ENCODE peak calls at places on chromosome 11, in five cellular contexts. D, G, E, F and O are unnamed samples.

GRCh38 chr11:59463176-59463575 is 6.4 kb downstream of the OR4D6 start:
- ATAC-seq in F (no peak), D (no peak), G (no peak), E (peak; percentile 38), O (peak; percentile 81)

GRCh38 chr11:43738600-43739409 is 58.3 kb downstream of the HSD17B12 start:
- ATAC-seq in G (no peak), F (no peak), D (peak; percentile 88), E (peak; percentile 92), O (no peak)

GRCh38 chr11:128917144-128917684 is 25.5 kb downstream of the TP53AIP1 start:
- ATAC-seq in D (no peak), E (no peak), G (no peak), F (no peak), O (no peak)

GRCh38 chr11:7688238-7688826 is 15.0 kb upstream of the CYB5R2 start:
- ATAC-seq in G (no peak), F (peak; percentile 63), E (peak; percentile 66), D (no peak), O (no peak)

GRCh38 chr11:111982019-111982464 is 43.2 kb upstream of the DLAT start:
- ATAC-seq in G (peak; percentile 72), E (peak; percentile 95), F (peak; percentile 73), D (peak; percentile 92), O (no peak)

GRCh38 chr11:12687740-12688139 is 13.5 kb downstream of the TEAD1 start:
- ATAC-seq in E (peak; percentile 58), D (no peak), F (no peak), G (no peak), O (no peak)

GRCh38 chr11:48096588-48097525 is 116.5 kb downstream of the PTPRJ start:
- ATAC-seq in G (peak; percentile 26), D (no peak), F (peak; percentile 42), E (no peak), O (no peak)

GRCh38 chr11:61756452-61757212 is 4.2 kb downstream of the MYRF start:
- ATAC-seq in F (no peak), G (peak; percentile 65), D (no peak), E (peak; percentile 4), O (no peak)

GRCh38 chr11:40513281-40513680 is 946.2 kb downstream of the LRRC4C start:
- ATAC-seq in F (peak; percentile 17), D (no peak), E (no peak), G (peak; percentile 24), O (no peak)

GRCh38 chr11:94297967-94298576 is 6.3 kb upstream of the IZUMO1R start:
- ATAC-seq in F (no peak), G (no peak), D (no peak), E (peak; percentile 87), O (no peak)

GRCh38 chr11:130022799-130023198 is 20.2 kb upstream of the PRDM10 start:
- ATAC-seq in F (peak; percentile 62), E (peak; percentile 39), G (no peak), D (no peak), O (no peak)

GRCh38 chr11:69533296-69534165 is 52.1 kb downstream of the LINC01488 start:
- ATAC-seq in E (no peak), D (no peak), F (peak; percentile 9), G (no peak), O (no peak)

GRCh38 chr11:123063396-123064267 is 1.7 kb upstream of the HSPA8 start:
- ATAC-seq in F (no peak), E (peak; percentile 16), G (no peak), D (peak; percentile 59), O (no peak)

GRCh38 chr11:126494831-126495230 is 139.3 kb downstream of the ST3GAL4 start:
- ATAC-seq in E (no peak), F (no peak), G (no peak), D (no peak), O (no peak)

GRCh38 chr11:9596926-9597325 is 23.5 kb downstream of the WEE1 start:
- ATAC-seq in F (no peak), D (no peak), G (no peak), E (no peak), O (no peak)

GRCh38 chr11:35427158-35427557 is 7.8 kb upstream of the SLC1A2 start:
- ATAC-seq in D (no peak), E (no peak), F (no peak), G (no peak), O (no peak)

GRCh38 chr11:120224872-120225371 is 14.1 kb downstream of the OAF start:
- ATAC-seq in E (peak; percentile 14), D (no peak), G (no peak), F (no peak), O (peak; percentile 21)

GRCh38 chr11:25319068-25319467 is 822.2 kb downstream of the LUZP2 start:
- ATAC-seq in F (no peak), G (no peak), D (no peak), E (no peak), O (no peak)

GRCh38 chr11:77851513-77851912 is 30.6 kb downstream of the AAMDC start:
- ATAC-seq in E (peak; percentile 83), F (no peak), D (no peak), G (no peak), O (no peak)

GRCh38 chr11:127226376-127226775 is 225.8 kb upstream of the KIRREL3 start:
- ATAC-seq in E (no peak), D (no peak), G (no peak), F (no peak), O (no peak)

GRCh38 chr11:64518928-64519327 is 72.1 kb upstream of the SLC22A12 start:
- ATAC-seq in F (no peak), G (no peak), D (no peak), E (no peak), O (no peak)

GRCh38 chr11:67389477-67389876 is 2.3 kb upstream of the RAD9A start:
- ATAC-seq in E (peak; percentile 76), F (peak; percentile 51), G (peak; percentile 38), D (no peak), O (no peak)

GRCh38 chr11:94129505-94130335 is 1.1 kb downstream of the PANX1 start:
- ATAC-seq in F (peak; percentile 78), D (no peak), G (peak; percentile 2), E (no peak), O (peak; percentile 78)

GRCh38 chr11:127490896-127491295 is 490.3 kb upstream of the KIRREL3 start:
- ATAC-seq in F (no peak), D (no peak), G (no peak), E (no peak), O (no peak)

GRCh38 chr11:64540426-64540825 is 50.6 kb upstream of the SLC22A12 start:
- ATAC-seq in F (no peak), G (no peak), D (no peak), E (no peak), O (no peak)

GRCh38 chr11:612201-612960 is 3.4 kb downstream of the IRF7 start:
- ATAC-seq in G (no peak), F (peak; percentile 11), E (no peak), D (peak; percentile 71), O (no peak)

GRCh38 chr11:75925785-75926164 is 110.8 kb downstream of the UVRAG start:
- ATAC-seq in D (no peak), F (no peak), E (no peak), G (no peak), O (no peak)

GRCh38 chr11:69958308-69958707 is 119.8 kb upstream of the ANO1 start:
- ATAC-seq in D (no peak), E (no peak), F (no peak), G (no peak), O (no peak)

GRCh38 chr11:15905334-15905733 is 451.0 kb downstream of the SOX6 start:
- ATAC-seq in G (no peak), D (peak; percentile 55), F (no peak), E (peak; percentile 19), O (no peak)

GRCh38 chr11:70005107-70005818 is 72.9 kb upstream of the ANO1 start:
- ATAC-seq in E (no peak), D (no peak), G (no peak), F (no peak), O (no peak)

GRCh38 chr11:106426696-106427095 is 349.2 kb downstream of the AASDHPPT start:
- ATAC-seq in D (no peak), F (no peak), G (no peak), E (no peak), O (no peak)

GRCh38 chr11:19664896-19665548 is 47.6 kb upstream of the NAV2 start:
- ATAC-seq in D (peak; percentile 31), G (no peak), E (no peak), F (no peak), O (peak; percentile 31)

GRCh38 chr11:11171285-11171684 is 181.8 kb downstream of the CSNK2A3 start:
- ATAC-seq in D (peak; percentile 92), F (no peak), G (no peak), E (no peak), O (peak; percentile 71)

GRCh38 chr11:19398772-19399542 is 158.2 kb upstream of the E2F8 start:
- ATAC-seq in E (no peak), D (peak; percentile 74), G (no peak), F (no peak), O (peak; percentile 81)

GRCh38 chr11:102120437-102120935 is 10.2 kb downstream of the YAP1 start:
- ATAC-seq in E (no peak), D (peak; percentile 85), F (peak; percentile 70), G (no peak), O (no peak)
- H3K4me3 ChIP-seq in E (no peak overlapping the region), D (peak overlapping the region; percentile 11), F (no peak overlapping the region), G (no peak overlapping the region), O (no peak overlapping the region)

DNA sequence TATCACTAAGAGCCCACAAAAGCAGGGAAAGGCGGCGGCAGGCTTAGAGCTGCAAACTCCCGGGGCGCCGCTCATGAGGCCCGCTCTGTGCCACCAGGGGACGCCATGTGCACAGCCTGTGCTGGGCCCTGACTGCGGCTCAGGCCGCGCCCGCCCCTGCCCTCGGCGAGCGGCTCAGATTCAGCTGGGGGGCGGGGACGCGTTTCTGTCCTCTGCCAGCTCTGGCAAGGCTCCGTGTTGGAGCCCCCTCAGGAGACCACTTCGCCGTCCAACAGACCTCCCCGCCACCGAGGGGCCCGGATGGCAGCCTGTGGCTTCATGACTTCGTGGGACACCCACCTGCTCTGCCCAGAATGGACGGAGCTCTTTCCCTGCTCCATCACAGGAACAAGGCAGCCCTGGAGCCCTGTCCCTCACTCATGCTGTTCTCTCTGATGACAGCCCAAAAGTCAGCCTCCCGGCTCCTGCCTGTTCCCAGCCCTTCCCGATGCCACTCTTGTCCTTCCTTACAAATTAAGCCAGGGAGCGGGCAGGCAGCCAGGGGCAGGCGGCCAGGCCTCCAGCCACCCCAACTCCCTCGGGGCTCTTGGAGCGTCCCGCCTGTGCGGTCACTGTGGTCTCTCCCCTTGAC is 69.1 kb downstream of the NAT10 start:
- ATAC-seq in D (peak; percentile 93), E (peak; percentile 99), G (peak; percentile 96), F (peak; percentile 99), O (peak; percentile 95)
- H3K4me3 ChIP-seq in D (peak overlapping the region; percentile 43), E (peak overlapping the region; percentile 16), G (no peak overlapping the region), F (peak overlapping the region; percentile 50), O (no peak overlapping the region)

GRCh38 chr11:73335204-73335923 is 27.3 kb downstream of the ARHGEF17 start:
- ATAC-seq in F (peak; percentile 70), D (peak; percentile 86), G (peak; percentile 76), E (peak; percentile 85), O (peak; percentile 66)
- H3K4me3 ChIP-seq in F (no peak overlapping the region), D (no peak overlapping the region), G (no peak overlapping the region), E (no peak overlapping the region), O (no peak overlapping the region)

DNA sequence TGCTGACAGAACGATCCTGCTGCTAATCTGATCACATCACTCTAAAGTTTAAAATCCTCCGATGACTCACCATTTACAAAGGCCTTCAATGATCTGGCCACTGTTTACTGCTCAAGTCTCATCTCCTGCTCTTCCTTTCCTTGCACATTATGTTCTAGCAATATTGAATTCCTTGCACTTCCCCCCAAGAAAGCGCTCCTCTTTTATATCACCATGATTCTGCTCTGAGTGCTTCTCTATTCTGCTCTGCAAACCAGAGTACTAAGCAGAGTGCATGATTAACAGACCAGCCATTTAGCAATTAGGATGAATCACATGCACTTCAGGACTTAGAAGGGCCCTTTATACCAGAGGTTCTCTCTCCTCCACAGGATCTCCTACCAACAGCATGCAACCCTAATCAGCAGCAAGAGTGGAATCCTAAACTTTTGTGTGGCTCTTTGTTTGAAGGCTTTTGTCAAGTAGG is 1122.8 kb upstream of the CCDC90B start:
- ATAC-seq in G (no peak), F (no peak), D (no peak), E (no peak), O (no peak)
- H3K4me3 ChIP-seq in G (no peak overlapping the region), F (no peak overlapping the region), D (no peak overlapping the region), E (no peak overlapping the region), O (no peak overlapping the region)